ENCODE peak calls at places on chromosomes 3 and 15, in six cellular contexts. K is uterus, G is psoas muscle, M is GM12878, F is cardiac muscle cell, B is aorta. Y is an unnamed sample.

GRCh38 chr15:51023499-51023898 is 71.2 kb downstream of the TNFAIP8L3 start:
- DNase-seq in K (no peak), G (no peak), F (no peak), B (no peak), M (no peak), Y (no peak)

GRCh38 chr3:140972833-140973232 is 31.2 kb downstream of the SLC25A36 start:
- DNase-seq in B (no peak), K (no peak), M (no peak), G (no peak), F (no peak), Y (no peak)

GRCh38 chr3:44865272-44866005 is 3.7 kb downstream of the TMEM42 start:
- DNase-seq in F (no peak), K (no peak), B (no peak), G (no peak), M (no peak), Y (no peak)

GRCh38 chr15:81449836-81450474 is 75.9 kb upstream of the TMC3 start:
- DNase-seq in G (no peak), M (no peak), K (no peak), F (no peak), B (no peak), Y (no peak)

GRCh38 chr3:4751057-4752051 is 227.9 kb upstream of the BHLHE40 start:
- DNase-seq in G (no peak), K (peak; percentile 47), M (no peak), F (no peak), B (no peak), Y (no peak)

GRCh38 chr3:57127849-57128566 is 37.1 kb downstream of the IL17RD start:
- DNase-seq in F (no peak), M (no peak), G (no peak), B (no peak), K (peak; percentile 60), Y (peak; percentile 14)

GRCh38 chr3:12473503-12473902 is 10.8 kb upstream of the TSEN2 start:
- DNase-seq in G (no peak), M (no peak), F (no peak), K (no peak), B (no peak), Y (no peak)

GRCh38 chr15:80721476-80721875 is 26.4 kb downstream of the ABHD17C start:
- DNase-seq in F (no peak), K (no peak), G (no peak), B (no peak), M (no peak), Y (no peak)

GRCh38 chr3:170553788-170554620 is 31.9 kb downstream of the SLC7A14 start:
- DNase-seq in K (no peak), M (no peak), G (no peak), F (no peak), B (no peak), Y (no peak)

GRCh38 chr3:156811092-156811862 is 14.9 kb upstream of the LEKR1 start:
- DNase-seq in B (no peak), M (no peak), G (no peak), K (no peak), F (peak; percentile 35), Y (no peak)

GRCh38 chr3:172614340-172615274 is 91.4 kb upstream of the TNFSF10 start:
- DNase-seq in G (no peak), B (no peak), F (no peak), K (no peak), M (no peak), Y (no peak)

GRCh38 chr3:52782412-52783210 is 5.2 kb downstream of the ITIH1 start:
- DNase-seq in K (peak; percentile 6), B (peak; percentile 61), M (no peak), F (no peak), G (no peak), Y (no peak)

GRCh38 chr15:64883997-64884511 is 27.6 kb upstream of the ANKDD1A start:
- DNase-seq in M (peak; percentile 79), B (peak; percentile 91), G (peak; percentile 80), F (peak; percentile 76), K (peak; percentile 61), Y (peak; percentile 85)

GRCh38 chr3:54578417-54578816 is 349.4 kb downstream of the LRTM1 start:
- DNase-seq in K (no peak), G (no peak), M (no peak), B (no peak), F (no peak), Y (no peak)

GRCh38 chr15:75446146-75446545 is 5.3 kb downstream of the SIN3A start:
- DNase-seq in G (no peak), B (no peak), M (peak; percentile 11), F (no peak), K (no peak), Y (no peak)

GRCh38 chr15:58475573-58476524 is 44.1 kb downstream of the LIPC start:
- DNase-seq in B (no peak), K (no peak), G (no peak), M (no peak), F (no peak), Y (no peak)

GRCh38 chr3:152977356-152977755 is 142.4 kb downstream of the P2RY1 start:
- DNase-seq in K (no peak), G (no peak), M (no peak), F (no peak), B (no peak), Y (no peak)

GRCh38 chr15:34984884-34985630 is 3.0 kb downstream of the ZNF770 start:
- DNase-seq in G (peak; percentile 65), K (no peak), B (no peak), M (no peak), F (peak; percentile 40), Y (peak; percentile 32)

GRCh38 chr3:9047465-9048346 is 84.4 kb upstream of the RAD18 start:
- DNase-seq in K (no peak), G (no peak), B (no peak), F (no peak), M (no peak), Y (no peak)

GRCh38 chr3:157542711-157543485 is 39.7 kb upstream of the VEPH1 start:
- DNase-seq in F (peak; percentile 46), K (peak; percentile 64), G (peak; percentile 89), B (peak; percentile 83), M (no peak), Y (peak; percentile 78)

GRCh38 chr15:66789029-66790025 is 87.3 kb downstream of the SMAD6 start:
- DNase-seq in F (peak; percentile 43), M (no peak), K (peak; percentile 56), B (peak; percentile 80), G (no peak), Y (peak; percentile 58)

GRCh38 chr3:123302961-123303360 is 101.2 kb downstream of the SEC22A start:
- DNase-seq in K (no peak), M (no peak), F (no peak), B (peak; percentile 47), G (peak; percentile 19), Y (no peak)

GRCh38 chr15:44654858-44655257 is 8.6 kb downstream of the SPG11 start:
- DNase-seq in G (no peak), K (no peak), F (no peak), B (no peak), M (no peak), Y (no peak)

GRCh38 chr3:117786339-117786738 is 1076.8 kb downstream of the TUSC7 start:
- DNase-seq in F (no peak), G (no peak), M (no peak), K (no peak), B (no peak), Y (no peak)

GRCh38 chr3:5194801-5195509 is 7.4 kb downstream of the EDEM1 start:
- DNase-seq in F (no peak), M (no peak), K (peak; percentile 25), G (no peak), B (no peak), Y (no peak)

GRCh38 chr15:67147410-67147949 is 82.1 kb downstream of the SMAD3 start:
- DNase-seq in G (no peak), F (no peak), K (no peak), M (no peak), B (no peak), Y (no peak)

GRCh38 chr15:101371081-101371480 is 76.0 kb upstream of the SNRPA1 start:
- DNase-seq in F (no peak), B (no peak), K (no peak), G (peak; percentile 26), M (no peak), Y (no peak)

GRCh38 chr15:35654334-35654733 is 108.4 kb upstream of the DPH6 start:
- DNase-seq in M (no peak), G (no peak), B (no peak), F (no peak), K (no peak), Y (no peak)

GRCh38 chr3:127220497-127220896 is 27.6 kb downstream of the PRR23E start:
- DNase-seq in M (peak; percentile 56), B (no peak), G (no peak), F (no peak), K (no peak), Y (no peak)

GRCh38 chr3:194046995-194047681 is 88.8 kb upstream of the HES1 start:
- DNase-seq in K (no peak), G (peak; percentile 89), B (no peak), F (peak; percentile 47), M (no peak), Y (peak; percentile 60)

DNA sequence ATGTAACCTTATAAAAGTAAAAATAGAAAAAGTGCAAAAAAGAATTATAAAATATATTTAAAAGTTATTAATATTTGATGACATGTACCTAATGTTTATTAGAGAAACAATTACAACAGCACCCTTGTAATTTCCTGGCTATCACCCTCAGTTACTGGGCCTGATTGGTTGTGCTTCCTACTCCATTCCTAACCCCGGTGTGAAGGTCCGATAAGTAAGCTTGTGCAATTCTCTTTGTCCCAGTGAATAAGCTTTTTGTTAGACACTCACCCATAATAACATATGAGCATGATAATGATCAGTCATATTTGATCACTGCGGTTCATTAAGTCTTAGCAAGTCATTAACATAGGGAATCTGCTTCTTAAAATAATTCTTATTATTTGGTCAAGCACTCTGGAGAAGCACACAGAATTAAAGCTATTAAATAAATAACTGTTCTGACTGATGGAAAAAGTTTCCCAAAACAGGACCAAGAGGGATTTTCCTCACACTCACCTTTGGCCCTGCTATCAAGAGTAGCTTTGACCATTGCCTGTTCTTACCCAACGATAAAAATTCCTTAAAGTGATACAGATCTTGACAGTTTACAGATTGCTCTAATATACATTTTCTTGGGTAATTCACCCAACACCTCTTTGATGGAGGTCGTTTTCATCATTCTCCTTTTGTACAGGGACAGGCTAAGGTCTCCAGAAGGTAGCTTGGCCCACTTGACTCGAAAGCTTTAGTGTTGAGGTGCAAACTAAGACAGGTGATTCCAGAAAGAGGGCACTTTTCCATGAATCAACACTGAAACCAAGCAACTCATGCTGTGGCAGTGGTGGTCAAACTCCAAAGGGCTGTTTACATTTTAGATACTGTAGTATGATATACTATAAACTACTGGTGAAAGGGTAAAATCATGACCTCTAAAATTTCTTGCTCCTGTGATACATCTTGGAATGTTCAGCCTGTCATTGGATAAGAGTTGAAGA is 543.0 kb upstream of the KCNMB2 start:
- DNase-seq in F (no peak), G (no peak), B (no peak), K (no peak), M (no peak), Y (no peak)
- H3K36me3 ChIP-seq in F (no peaks in the 10 kb centered on the region), G (no peaks in the 10 kb centered on the region), B (no peaks in the 10 kb centered on the region), K (no peaks in the 10 kb centered on the region), M (no peaks in the 10 kb centered on the region), Y (no peaks in the 10 kb centered on the region)

GRCh38 chr3:144032531-144033234 is 61.1 kb downstream of the DIPK2A start:
- DNase-seq in B (no peak), F (no peak), M (peak; percentile 21), G (no peak), K (no peak), Y (no peak)
- H3K4me3 ChIP-seq in B (no peak overlapping the region), F (no peak overlapping the region), M (no peak overlapping the region), G (no peak overlapping the region), K (no peak overlapping the region), Y (no peak overlapping the region)

GRCh38 chr3:185933374-185933950 is 4.4 kb downstream of the TRA2B start:
- DNase-seq in K (no peak), G (no peak), M (no peak), F (no peak), B (no peak), Y (no peak)
- H3K4me1 ChIP-seq in K (peaks cover 15% of the 10 kb centered on the region), G (peaks cover 61% of the 10 kb centered on the region), M (peaks cover 22% of the 10 kb centered on the region), F (peaks cover 61% of the 10 kb centered on the region), B (peaks cover 6% of the 10 kb centered on the region), Y (peaks cover 55% of the 10 kb centered on the region)

GRCh38 chr3:45978348-45978747 is 17.3 kb downstream of the FYCO1 start:
- DNase-seq in B (no peak), F (no peak), K (no peak), M (no peak), G (no peak), Y (no peak)
- H3K36me3 ChIP-seq in B (peaks cover 3% of the 10 kb centered on the region), F (peaks cover 40% of the 10 kb centered on the region), K (no peaks in the 10 kb centered on the region), M (peaks cover 16% of the 10 kb centered on the region), G (peaks cover 65% of the 10 kb centered on the region), Y (no peaks in the 10 kb centered on the region)